ENCODE peak calls at places on chromosomes 2 and 18, in ten cellular contexts. H is testis, G is fibroblast of pulmonary artery, O is GM10248, X is pancreas, W is HFF-Myc, R is cardiac fibroblast, V is endothelial cell, N is nephron progenitor cell, C is choroid plexus epithelial cell. E is an unnamed sample.

GRCh38 chr2:220192994-220193753 is 565.7 kb downstream of the SLC4A3 start:
- DNase-seq in H (no peak), G (peak; percentile 13), O (no peak), X (no peak), W (no peak), R (peak; percentile 12), V (no peak), N (no peak), C (peak; percentile 27), E (peak; percentile 83)

GRCh38 chr2:98913916-98914712 is 21.9 kb downstream of the CRACDL start:
- DNase-seq in H (no peak), G (no peak), O (no peak), X (no peak), W (no peak), R (no peak), V (no peak), N (no peak), C (no peak), E (peak; percentile 88)

GRCh38 chr18:71115261-71115660 is 826.4 kb downstream of the SOCS6 start:
- DNase-seq in H (no peak), G (no peak), O (no peak), X (no peak), W (no peak), R (no peak), V (no peak), N (no peak), C (no peak), E (no peak)

GRCh38 chr2:129396980-129397599 is 582.4 kb upstream of the RAB6C start:
- DNase-seq in H (peak; percentile 64), G (peak; percentile 42), O (no peak), X (peak; percentile 37), W (no peak), R (peak; percentile 15), V (peak; percentile 50), N (peak; percentile 42), C (peak; percentile 50), E (peak; percentile 43)

GRCh38 chr2:150150137-150150536 is 337.3 kb downstream of the RND3 start:
- DNase-seq in H (no peak), G (no peak), O (no peak), X (no peak), W (no peak), R (no peak), V (no peak), N (no peak), C (no peak), E (no peak)

GRCh38 chr18:62183578-62184195 is 3.2 kb downstream of the PIGN start:
- DNase-seq in H (peak; percentile 29), G (peak; percentile 81), O (peak; percentile 25), X (no peak), W (peak; percentile 38), R (peak; percentile 81), V (peak; percentile 38), N (peak; percentile 30), C (peak; percentile 79), E (peak; percentile 66)

GRCh38 chr18:32730620-32731021 is 42.2 kb downstream of the KLHL14 start:
- DNase-seq in H (no peak), G (no peak), O (peak; percentile 20), X (no peak), W (no peak), R (peak; percentile 0), V (no peak), N (no peak), C (peak; percentile 32), E (peak; percentile 27)

GRCh38 chr18:11578799-11579198 is 30.6 kb upstream of the SLC35G4 start:
- DNase-seq in H (no peak), G (no peak), O (no peak), X (no peak), W (no peak), R (no peak), V (no peak), N (no peak), C (no peak), E (no peak)

GRCh38 chr18:68472701-68473295 is 242.1 kb downstream of the TMX3 start:
- DNase-seq in H (no peak), G (no peak), O (no peak), X (no peak), W (no peak), R (no peak), V (no peak), N (no peak), C (no peak), E (no peak)

GRCh38 chr2:156818221-156818620 is 382.0 kb downstream of the GPD2 start:
- DNase-seq in H (no peak), G (no peak), O (no peak), X (no peak), W (no peak), R (no peak), V (no peak), N (no peak), C (no peak), E (no peak)

GRCh38 chr18:50107468-50107867 is 87.5 kb downstream of the MYO5B start:
- DNase-seq in H (no peak), G (no peak), O (no peak), X (no peak), W (no peak), R (no peak), V (no peak), N (no peak), C (no peak), E (no peak)

GRCh38 chr2:147097747-147098146 is 747.1 kb upstream of the ACVR2A start:
- DNase-seq in H (no peak), G (no peak), O (no peak), X (no peak), W (no peak), R (no peak), V (no peak), N (no peak), C (no peak), E (no peak)

GRCh38 chr2:170518911-170519310 is 196.2 kb upstream of the SP5 start:
- DNase-seq in H (no peak), G (no peak), O (no peak), X (no peak), W (no peak), R (no peak), V (no peak), N (no peak), C (no peak), E (no peak)

GRCh38 chr2:172674034-172674967 is 61.3 kb upstream of the RAPGEF4 start:
- DNase-seq in H (peak; percentile 22), G (peak; percentile 39), O (peak; percentile 64), X (peak; percentile 31), W (no peak), R (peak; percentile 56), V (peak; percentile 72), N (peak; percentile 59), C (peak; percentile 65), E (no peak)
- TF ChIP-seq CTCF in H (no peak), G (peak; percentile 59), O (peak; percentile 61), X (peak; percentile 69), W (peak; percentile 35), R (peak; percentile 69), V (peak; percentile 60), N (peak; percentile 61), C (peak; percentile 73), E (no peak)

DNA sequence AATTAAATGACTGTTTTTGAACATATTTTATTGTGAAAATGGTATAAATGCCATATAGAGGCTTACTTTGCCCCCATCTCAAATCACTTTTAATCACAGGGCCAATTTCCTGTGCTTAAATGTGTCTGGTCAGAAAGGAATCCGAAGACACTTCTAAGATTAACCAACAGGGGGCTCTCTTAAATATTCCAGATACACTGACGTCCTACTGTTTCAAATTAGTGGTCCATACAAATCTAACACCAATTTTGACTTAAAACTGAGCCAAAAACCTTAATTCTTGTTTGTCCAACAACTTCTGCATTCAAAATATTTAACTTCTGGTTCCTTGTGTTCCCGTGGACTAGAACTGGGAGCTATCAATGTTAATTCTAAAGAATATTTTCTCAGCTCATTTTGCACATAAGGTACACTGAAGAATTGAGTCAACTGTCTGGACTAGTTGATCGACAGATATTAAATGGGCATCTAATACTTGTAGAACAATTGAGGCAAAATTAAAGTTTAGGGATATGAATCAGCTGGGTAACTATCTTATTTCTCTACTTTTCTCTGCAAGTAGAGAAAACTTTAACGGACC is 557.5 kb downstream of the ARHGAP15 start:
- DNase-seq in H (no peak), G (peak; percentile 66), O (peak; percentile 24), X (no peak), W (peak; percentile 26), R (peak; percentile 68), V (peak; percentile 19), N (no peak), C (peak; percentile 69), E (peak; percentile 58)
- TF ChIP-seq CTCF in H (peak; percentile 29), G (peak; percentile 62), O (peak; percentile 24), X (peak; percentile 38), W (peak; percentile 45), R (peak; percentile 59), V (peak; percentile 83), N (peak; percentile 50), C (peak; percentile 60), E (peak; percentile 63)

GRCh38 chr2:160464996-160465395 is 28.6 kb downstream of the RBMS1 start:
- DNase-seq in H (no peak), G (peak; percentile 32), O (no peak), X (no peak), W (no peak), R (peak; percentile 41), V (no peak), N (no peak), C (no peak), E (peak; percentile 16)

GRCh38 chr2:160465406-160465805 is 28.2 kb downstream of the RBMS1 start:
- DNase-seq in H (no peak), G (no peak), O (no peak), X (no peak), W (no peak), R (peak; percentile 26), V (no peak), N (no peak), C (no peak), E (no peak)

GRCh38 chr2:160469164-160469563 is 24.4 kb downstream of the RBMS1 start:
- DNase-seq in H (no peak), G (no peak), O (no peak), X (no peak), W (no peak), R (no peak), V (no peak), N (no peak), C (no peak), E (no peak)

GRCh38 chr2:160469615-160470204 is 23.9 kb downstream of the RBMS1 start:
- DNase-seq in H (no peak), G (peak; percentile 33), O (no peak), X (no peak), W (no peak), R (no peak), V (no peak), N (no peak), C (no peak), E (no peak)

DNA sequence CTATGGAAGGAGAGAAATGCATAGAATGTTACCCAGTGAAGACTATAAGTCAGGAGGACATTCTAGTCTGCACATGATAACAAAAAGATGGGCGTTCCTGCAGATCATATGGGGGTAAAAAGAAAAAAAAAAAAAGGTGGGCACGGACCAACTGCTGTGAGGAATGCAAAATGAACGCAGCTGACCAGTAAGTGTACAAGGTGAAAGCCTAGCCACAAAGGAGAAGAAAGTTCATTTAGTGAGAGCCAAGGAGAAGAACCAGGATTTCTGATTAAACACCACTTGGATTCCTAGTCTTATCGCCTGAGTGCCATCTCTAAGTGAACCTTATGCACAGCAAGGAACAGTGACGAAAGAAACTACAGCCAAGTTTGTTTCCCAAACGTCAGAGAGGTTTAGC is 26.5 kb downstream of the RBMS1 start:
- DNase-seq in H (no peak), G (no peak), O (no peak), X (no peak), W (no peak), R (no peak), V (no peak), N (no peak), C (no peak), E (no peak)
- TF ChIP-seq CTCF in H (no peak), G (no peak), O (no peak), X (no peak), W (no peak), R (no peak), V (no peak), N (no peak), C (no peak), E (no peak)

GRCh38 chr2:231685349-231686191 is 22.8 kb upstream of the PTMA start:
- DNase-seq in H (no peak), G (no peak), O (no peak), X (no peak), W (no peak), R (no peak), V (no peak), N (no peak), C (no peak), E (no peak)
- TF ChIP-seq CTCF in H (no peak), G (peak; percentile 18), O (no peak), X (no peak), W (no peak), R (peak; percentile 36), V (no peak), N (peak; percentile 17), C (peak; percentile 42), E (no peak)

E was measured in MCF 10A.